ENCODE peak calls at places on chromosomes 11 and 22, in ten cellular contexts. W, O, J, D, V, M, X, L, S and T are unnamed samples.

GRCh38 chr11:10026514-10026913 is 267.5 kb downstream of the SBF2 start:
- DNase-seq in S (no peak), W (no peak), X (no peak), O (no peak), J (no peak), D (no peak), M (no peak), L (no peak), V (no peak), T (peak; percentile 54)

GRCh38 chr22:44887941-44888366 is 121.9 kb downstream of the PHF21B start:
- DNase-seq in D (no peak), J (no peak), L (peak; percentile 22), X (no peak), M (no peak), S (no peak), V (no peak), O (no peak), W (no peak), T (no peak)

GRCh38 chr11:103709366-103709765 is 327.1 kb upstream of the DDI1 start:
- DNase-seq in O (no peak), W (no peak), S (peak; percentile 5), D (no peak), L (no peak), V (no peak), M (no peak), J (no peak), X (no peak), T (no peak)

GRCh38 chr22:38423512-38424503 is 31.2 kb downstream of the KCNJ4 start:
- DNase-seq in D (peak; percentile 70), V (no peak), X (peak; percentile 63), O (no peak), W (no peak), J (no peak), L (no peak), M (no peak), S (no peak), T (no peak)

GRCh38 chr11:114340311-114341131 is 44.3 kb downstream of the NNMT start:
- DNase-seq in X (peak; percentile 27), L (peak; percentile 35), S (peak; percentile 14), O (peak; percentile 50), V (peak; percentile 57), D (peak; percentile 83), M (peak; percentile 45), J (peak; percentile 6), W (peak; percentile 71), T (peak; percentile 85)

GRCh38 chr11:122556605-122557004 is 98.9 kb upstream of the UBASH3B start:
- DNase-seq in L (peak; percentile 32), V (no peak), X (no peak), S (no peak), D (peak; percentile 79), J (no peak), W (no peak), M (no peak), O (peak; percentile 19), T (peak; percentile 19)

GRCh38 chr11:108131993-108132392 is 10.6 kb downstream of the ACAT1 start:
- DNase-seq in M (no peak), O (no peak), D (no peak), W (no peak), J (no peak), X (no peak), V (no peak), S (no peak), L (no peak), T (no peak)

GRCh38 chr22:28105988-28106387 is 186.9 kb upstream of the PITPNB start:
- DNase-seq in J (no peak), V (no peak), O (no peak), L (no peak), W (no peak), X (no peak), M (no peak), S (no peak), D (no peak), T (no peak)

GRCh38 chr22:19555651-19556050 is 31.4 kb upstream of the CLDN5 start:
- DNase-seq in D (no peak), M (no peak), X (no peak), J (no peak), S (no peak), V (no peak), W (no peak), L (no peak), O (no peak), T (no peak)

GRCh38 chr11:66708026-66708579 is 20.9 kb downstream of the SPTBN2 start:
- DNase-seq in X (no peak), J (no peak), V (no peak), W (no peak), O (no peak), S (no peak), M (no peak), L (no peak), D (no peak), T (peak; percentile 22)

GRCh38 chr11:1953489-1954284 is 6.6 kb downstream of the MRPL23 start:
- DNase-seq in M (no peak), L (peak; percentile 28), S (no peak), D (no peak), W (no peak), V (no peak), J (no peak), O (peak; percentile 30), X (peak; percentile 44), T (no peak)